ENCODE peak calls at places on chromosomes 16 and 17, in seven cellular contexts. R, S, W, G, L, C and H are unnamed samples.
A peak's percentile ranks its signal among the peaks of the same experiment; 100 is the strongest.

GRCh38 chr17:73052923-73053322 is 39.6 kb downstream of the SLC39A11 start:
- DNase-seq in W (no peak), R (no peak), S (no peak), L (no peak), G (no peak), C (no peak), H (no peak)

GRCh38 chr17:47785538-47786123 is 36.0 kb downstream of the OSBPL7 start:
- DNase-seq in C (peak; percentile 52), S (peak; percentile 24), R (no peak), G (peak; percentile 82), L (no peak), W (no peak), H (peak; percentile 45)

GRCh38 chr17:62625184-62625869 is 2.1 kb upstream of the MRC2 start:
- DNase-seq in G (no peak), R (no peak), L (no peak), C (no peak), S (no peak), W (no peak), H (no peak)

GRCh38 chr16:2966803-2967184 is 2.4 kb upstream of the PAQR4 start:
- DNase-seq in G (peak; percentile 56), C (no peak), L (peak; percentile 26), S (no peak), W (no peak), R (no peak), H (no peak)

GRCh38 chr16:81758376-81758775 is 20.7 kb upstream of the PLCG2 start:
- DNase-seq in S (peak; percentile 17), C (peak; percentile 66), W (no peak), G (no peak), R (no peak), L (no peak), H (no peak)

GRCh38 chr17:40561871-40562611 is 3.2 kb downstream of the CCR7 start:
- DNase-seq in C (no peak), R (no peak), S (no peak), W (no peak), G (no peak), L (no peak), H (peak; percentile 2)

GRCh38 chr17:12730931-12731521 is 58.3 kb upstream of the ARHGAP44 start:
- DNase-seq in C (no peak), G (peak; percentile 63), W (peak; percentile 28), S (peak; percentile 48), R (no peak), L (peak; percentile 32), H (no peak)

GRCh38 chr17:61490540-61490975 is 38.3 kb downstream of the TBX4 start:
- DNase-seq in S (peak; percentile 85), W (no peak), L (no peak), C (no peak), R (peak; percentile 40), G (no peak), H (no peak)

GRCh38 chr17:83006515-83007455 is 72.6 kb upstream of the METRNL start:
- DNase-seq in W (no peak), R (no peak), L (no peak), G (no peak), S (no peak), C (no peak), H (no peak)

GRCh38 chr16:57383276-57384247 is 11.3 kb downstream of the CX3CL1 start:
- DNase-seq in G (no peak), C (peak; percentile 44), R (no peak), L (no peak), W (peak; percentile 49), S (no peak), H (no peak)

GRCh38 chr17:37737081-37737480 is 7.8 kb downstream of the HNF1B start:
- DNase-seq in W (no peak), G (no peak), C (peak; percentile 36), S (peak; percentile 11), R (no peak), L (no peak), H (no peak)

GRCh38 chr17:13609953-13610352 is 8.2 kb upstream of the HS3ST3A1 start:
- DNase-seq in W (no peak), R (no peak), S (no peak), C (no peak), G (no peak), L (no peak), H (no peak)

GRCh38 chr16:12006637-12007036 is 30.1 kb downstream of the SNX29 start:
- DNase-seq in L (no peak), S (no peak), W (no peak), C (no peak), G (no peak), R (no peak), H (no peak)

GRCh38 chr16:11996433-11997174 is 20.1 kb downstream of the SNX29 start:
- DNase-seq in C (no peak), S (no peak), G (no peak), L (peak; percentile 74), R (no peak), W (no peak), H (no peak)

GRCh38 chr16:12000032-12000431 is 23.5 kb downstream of the SNX29 start:
- DNase-seq in C (no peak), S (no peak), W (no peak), G (no peak), R (no peak), L (no peak), H (no peak)

GRCh38 chr16:12002447-12003006 is 26.0 kb downstream of the SNX29 start:
- DNase-seq in L (peak; percentile 21), S (peak; percentile 21), W (no peak), R (no peak), C (no peak), G (no peak), H (no peak)
- TF ChIP-seq CTCF in L (no peak), S (no peak), W (no peak), R (no peak), C (no peak), G (no peak), H (no peak)

DNA sequence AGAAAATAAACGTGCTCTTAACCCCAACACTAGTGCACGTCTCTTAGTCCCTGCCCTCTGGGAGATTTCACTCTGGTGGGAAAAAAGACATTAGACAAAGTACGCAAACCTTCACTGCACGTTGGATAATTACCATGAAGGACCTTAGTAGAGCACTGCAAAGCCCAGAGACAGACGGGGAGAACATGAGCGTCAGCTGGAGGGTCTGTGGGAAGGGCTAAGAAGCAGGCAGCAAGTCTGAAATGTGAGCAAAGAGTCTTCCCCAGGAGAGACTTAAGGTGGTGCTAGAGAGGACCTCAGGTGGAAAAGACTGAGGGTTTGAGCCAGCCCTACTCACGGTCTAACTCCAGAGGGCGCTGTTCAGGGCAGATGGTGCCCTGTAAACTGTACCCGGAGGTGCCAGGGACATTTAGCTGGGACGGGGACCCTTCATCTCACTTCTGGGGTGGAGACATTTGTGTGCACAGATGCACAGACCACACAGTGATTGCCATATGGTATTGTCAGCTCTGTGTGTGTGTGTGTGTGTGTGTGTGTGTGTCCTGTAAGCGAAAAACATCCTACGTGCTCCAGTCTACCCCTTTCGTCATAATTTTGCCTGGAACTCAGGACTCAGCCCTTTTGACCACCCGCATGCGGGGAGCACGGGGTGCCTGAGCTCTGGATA is 9.9 kb upstream of the STAC2 start:
- DNase-seq in L (peak; percentile 47), R (no peak), W (no peak), G (peak; percentile 84), S (peak; percentile 73), C (peak; percentile 60), H (no peak)
- TF ChIP-seq CTCF in L (peak; percentile 62), R (peak; percentile 58), W (peak; percentile 7), G (peak; percentile 94), S (peak; percentile 78), C (peak; percentile 78), H (peak; percentile 48)

GRCh38 chr17:17857496-17857895 is 20.7 kb upstream of the SREBF1 start:
- DNase-seq in C (no peak), S (no peak), G (no peak), W (no peak), R (no peak), L (peak; percentile 86), H (no peak)

GRCh38 chr17:17860761-17861107 is 23.9 kb upstream of the SREBF1 start:
- DNase-seq in L (no peak), G (no peak), R (no peak), C (no peak), W (no peak), S (no peak), H (no peak)

GRCh38 chr17:17855976-17856375 is 19.2 kb upstream of the SREBF1 start:
- DNase-seq in L (peak; percentile 71), C (no peak), S (peak; percentile 25), R (no peak), W (no peak), G (no peak), H (no peak)

GRCh38 chr17:17856386-17856785 is 19.6 kb upstream of the SREBF1 start:
- DNase-seq in W (no peak), S (no peak), R (no peak), G (no peak), L (no peak), C (peak; percentile 35), H (no peak)

DNA sequence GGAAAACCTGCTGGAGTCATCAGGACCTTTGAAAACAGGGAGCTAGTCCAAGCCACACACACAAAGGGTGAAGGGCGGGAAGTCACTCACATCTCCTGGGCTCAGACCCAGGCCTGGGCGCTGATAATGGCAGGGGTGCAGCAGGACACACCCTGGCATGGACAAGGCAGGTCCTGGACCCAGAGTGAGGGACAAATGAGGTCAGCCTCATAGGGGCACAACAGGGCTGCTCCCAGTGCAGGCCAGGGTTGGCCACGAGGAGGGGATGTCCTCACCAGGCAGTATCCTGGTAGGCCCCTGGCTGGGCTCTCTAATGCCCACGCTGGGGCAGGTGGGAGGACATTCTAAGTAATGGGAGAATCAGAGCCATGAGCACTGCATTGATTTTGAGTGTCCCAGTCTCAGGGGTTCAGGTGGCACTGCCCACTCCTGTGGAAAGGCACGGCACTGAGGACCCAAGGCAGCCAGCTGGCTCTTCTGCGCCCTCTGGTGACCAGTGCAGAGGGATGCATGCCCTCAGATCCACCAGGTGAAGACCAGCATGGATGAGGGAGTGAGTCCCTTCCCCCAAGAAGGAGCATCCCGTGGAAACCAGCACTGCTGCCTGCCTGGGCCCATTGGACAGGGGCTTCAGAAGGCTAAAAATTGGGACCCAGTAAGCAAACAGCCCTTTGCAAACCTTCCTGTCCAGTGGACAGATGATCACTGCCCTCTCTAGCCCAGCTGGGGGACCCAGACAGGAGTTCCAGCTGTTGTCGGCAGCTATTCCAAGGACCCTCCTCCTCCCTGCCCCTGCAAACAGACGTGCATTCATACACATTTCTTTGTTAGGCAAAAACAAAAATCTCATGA is 23.3 kb upstream of the SREBF1 start:
- DNase-seq in R (no peak), G (peak; percentile 86), W (peak; percentile 64), S (peak; percentile 70), C (peak; percentile 57), L (peak; percentile 78), H (peak; percentile 74)
- TF ChIP-seq CTCF in R (peak; percentile 95), G (peak; percentile 100), W (peak; percentile 93), S (peak; percentile 94), C (peak; percentile 99), L (peak; percentile 97), H (peak; percentile 83)

GRCh38 chr16:320206-320605 is 32.3 kb downstream of the AXIN1 start:
- DNase-seq in C (no peak), R (no peak), W (no peak), G (no peak), S (no peak), L (no peak), H (no peak)

GRCh38 chr16:316741-317464 is 33.9 kb downstream of the PDIA2 start:
- DNase-seq in W (no peak), R (no peak), C (no peak), S (no peak), L (no peak), G (no peak), H (no peak)

GRCh38 chr16:317583-317982 is 34.6 kb downstream of the PDIA2 start:
- DNase-seq in C (no peak), L (no peak), S (no peak), G (no peak), R (no peak), W (no peak), H (no peak)

GRCh38 chr16:321532-321931 is 31.0 kb downstream of the AXIN1 start:
- DNase-seq in S (no peak), W (no peak), L (no peak), R (no peak), C (no peak), G (no peak), H (no peak)

GRCh38 chr16:318628-319027 is 33.9 kb downstream of the AXIN1 start:
- DNase-seq in G (peak; percentile 79), R (no peak), S (no peak), W (no peak), L (no peak), C (peak; percentile 32), H (no peak)
- TF ChIP-seq CTCF in G (peak; percentile 87), R (no peak), S (no peak), W (no peak), L (no peak), C (peak; percentile 57), H (no peak)